ENCODE peak calls at places on chromosomes 6 and 20, in six cellular contexts. R is GM12865, H is fibroblast of lung, P is mucosa of descending colon, T is foreskin fibroblast, S is prostate gland. B is an unnamed sample.

GRCh38 chr6:139588076-139588639 is 213.7 kb upstream of the CITED2 start:
- DNase-seq in R (no peak), P (peak), S (peak), H (peak), T (peak), B (no peak)

GRCh38 chr20:31572042-31572700 is 32.9 kb upstream of the ID1 start:
- DNase-seq in H (no peak), P (no peak), T (no peak), R (no peak), S (no peak), B (no peak)

GRCh38 chr6:30793521-30794194 is 49.3 kb upstream of the IER3 start:
- DNase-seq in S (no peak), H (peak), P (no peak), T (no peak), R (peak), B (no peak)

GRCh38 chr20:40639956-40640355 is 49.1 kb downstream of the MAFB start:
- DNase-seq in T (no peak), P (no peak), S (no peak), H (no peak), R (no peak), B (no peak)

GRCh38 chr20:17036546-17036945 is 190.3 kb upstream of the PCSK2 start:
- DNase-seq in R (no peak), S (no peak), H (no peak), T (no peak), P (no peak), B (no peak)

GRCh38 chr6:152206072-152206818 is 398.8 kb downstream of the ESR1 start:
- DNase-seq in P (peak), H (peak), T (peak), R (peak), S (no peak), B (no peak)

GRCh38 chr6:134642819-134643218 is 307.1 kb downstream of the ALDH8A1 start:
- DNase-seq in P (no peak), R (no peak), S (no peak), T (no peak), H (no peak), B (no peak)

GRCh38 chr6:88145298-88145963 is 20.7 kb downstream of the CNR1 start:
- DNase-seq in R (peak), S (no peak), H (no peak), P (no peak), T (no peak), B (no peak)

GRCh38 chr20:2174067-2174466 is 72.4 kb downstream of the STK35 start:
- DNase-seq in P (no peak), S (no peak), R (no peak), H (no peak), T (no peak), B (no peak)

GRCh38 chr6:131532476-131533108 is 40.4 kb upstream of the ARG1 start:
- DNase-seq in P (no peak), S (no peak), H (no peak), R (peak), T (peak), B (no peak)

GRCh38 chr6:91781946-91782345 is 1195.1 kb upstream of the MAP3K7 start:
- DNase-seq in S (no peak), T (no peak), R (no peak), P (no peak), H (no peak), B (no peak)

GRCh38 chr20:54219751-54220426 is 12.0 kb downstream of the PFDN4 start:
- DNase-seq in R (no peak), H (peak), T (peak), P (no peak), S (no peak), B (no peak)

GRCh38 chr20:37223053-37223452 is 38.6 kb downstream of the GHRH start:
- DNase-seq in R (peak), H (peak), T (peak), P (no peak), S (no peak), B (peak)

GRCh38 chr6:39791311-39791710 is 865 bp upstream of the DAAM2 start:
- DNase-seq in H (peak), S (no peak), T (peak), R (no peak), P (no peak), B (no peak)

GRCh38 chr6:43644940-43645612 is at the start of gene RSPH9:
- DNase-seq in T (peak), P (peak), S (peak), R (no peak), H (peak), B (no peak)

GRCh38 chr20:61168605-61169004 is 83.5 kb upstream of the CDH4 start:
- DNase-seq in S (no peak), T (no peak), H (no peak), R (no peak), P (no peak), B (no peak)

GRCh38 chr6:149727793-149728498 is 10.0 kb upstream of the LATS1 start:
- DNase-seq in R (no peak), P (no peak), T (no peak), H (no peak), S (no peak), B (no peak)

GRCh38 chr6:136614350-136614749 is 64.1 kb upstream of the MAP7 start:
- DNase-seq in H (no peak), T (no peak), P (no peak), R (no peak), S (no peak), B (no peak)

GRCh38 chr6:18741741-18742140 is 354.6 kb downstream of the RNF144B start:
- DNase-seq in H (no peak), P (no peak), S (no peak), R (no peak), T (no peak), B (no peak)

GRCh38 chr6:131136021-131136847 is 967 bp downstream of the AKAP7 start:
- DNase-seq in H (peak), P (no peak), S (no peak), R (no peak), T (peak), B (no peak)

GRCh38 chr6:10531513-10531912 is 10.4 kb downstream of the GCNT2 start:
- DNase-seq in T (no peak), R (peak), P (no peak), S (no peak), H (no peak), B (no peak)

GRCh38 chr20:37513764-37514359 is 7.2 kb upstream of the NNAT start:
- DNase-seq in R (no peak), H (no peak), P (no peak), T (no peak), S (no peak), B (no peak)

GRCh38 chr6:163585932-163586437 is 171.5 kb downstream of the QKI start:
- DNase-seq in R (no peak), H (peak), P (no peak), T (peak), S (no peak), B (peak)

GRCh38 chr6:3696525-3696924 is 55.0 kb downstream of the PXDC1 start:
- DNase-seq in P (no peak), R (no peak), H (peak), T (no peak), S (no peak), B (no peak)

GRCh38 chr6:42958125-42958524 is 2.4 kb upstream of the GNMT start:
- DNase-seq in S (no peak), R (no peak), P (no peak), H (peak), T (no peak), B (no peak)

GRCh38 chr6:32622545-32623401 is 14.4 kb upstream of the HLA-DQA1 start:
- DNase-seq in H (no peak), T (peak), P (peak), S (no peak), R (peak), B (peak)

GRCh38 chr20:10225439-10226080 is 6.9 kb downstream of the SNAP25 start:
- DNase-seq in H (peak), R (peak), T (peak), S (no peak), P (no peak), B (no peak)

GRCh38 chr6:156391379-156391777 is 385.8 kb upstream of the ARID1B start:
- DNase-seq in R (no peak), S (no peak), P (no peak), H (no peak), T (no peak), B (no peak)

GRCh38 chr6:82118150-82118562 is 129.4 kb downstream of the IBTK start:
- DNase-seq in R (no peak), H (no peak), S (no peak), P (no peak), T (no peak), B (no peak)

GRCh38 chr6:51528556-51528955 is 558.9 kb downstream of the PKHD1 start:
- DNase-seq in P (no peak), H (no peak), S (no peak), R (no peak), T (no peak), B (no peak)

GRCh38 chr20:62675156-62675871 is 33.0 kb downstream of the SLCO4A1 start:
- DNase-seq in S (no peak), R (no peak), T (peak), H (no peak), P (no peak), B (no peak)

GRCh38 chr6:30169658-30170614 is 6.6 kb downstream of the TRIM15 start:
- DNase-seq in S (no peak), T (peak), R (peak), P (no peak), H (peak), B (peak)

DNA sequence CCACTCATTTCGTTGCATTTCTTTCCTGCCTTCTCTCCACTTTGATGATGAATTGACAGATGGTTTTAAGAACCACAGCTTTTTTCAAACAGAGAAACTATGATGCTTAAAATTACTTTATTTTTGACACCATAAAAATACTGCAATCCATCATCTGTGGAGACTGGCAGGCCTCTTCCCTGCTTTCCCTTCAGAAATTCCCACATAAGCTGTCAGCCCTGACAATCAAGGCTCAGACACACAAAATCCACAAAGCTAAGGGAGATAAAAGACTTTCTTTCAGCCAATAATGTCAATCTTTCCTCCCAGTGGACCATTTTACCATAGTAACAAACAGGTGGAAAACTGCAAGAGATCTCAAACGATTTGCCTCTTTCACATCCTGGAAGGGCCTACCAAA is 82.4 kb downstream of the IPCEF1 start:
- DNase-seq in P (no peak), T (no peak), R (no peak), H (no peak), S (no peak), B (no peak)
- TF ChIP-seq CTCF in P (no peak), T (no peak), R (no peak), H (no peak), S (no peak), B (no peak)

DNA sequence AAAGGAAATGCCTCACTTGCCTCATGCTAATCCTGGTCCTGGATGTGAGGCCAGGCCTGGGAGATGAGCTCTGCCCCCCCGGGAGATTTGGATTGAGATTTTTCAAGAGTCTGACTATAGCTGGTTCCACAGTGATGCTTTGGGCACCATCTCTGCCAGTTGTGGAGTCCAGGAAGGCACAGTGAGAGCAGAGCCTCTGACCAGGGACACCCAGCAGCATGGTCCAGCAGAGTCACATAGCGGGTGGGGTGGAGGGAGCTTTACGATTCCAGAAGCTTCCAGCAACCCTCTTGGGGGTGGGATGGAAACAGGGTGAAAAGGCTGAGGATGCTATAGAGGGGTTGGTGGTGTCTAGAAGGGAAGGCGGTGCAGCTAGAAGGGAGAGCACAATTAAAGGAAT is 8.7 kb downstream of the SLC32A1 start:
- DNase-seq in S (no peak), T (no peak), R (no peak), H (no peak), P (no peak), B (no peak)
- H3K4me3 ChIP-seq in S (no peak), T (no peak), R (no peak), H (no peak), P (no peak), B (no peak)

DNA sequence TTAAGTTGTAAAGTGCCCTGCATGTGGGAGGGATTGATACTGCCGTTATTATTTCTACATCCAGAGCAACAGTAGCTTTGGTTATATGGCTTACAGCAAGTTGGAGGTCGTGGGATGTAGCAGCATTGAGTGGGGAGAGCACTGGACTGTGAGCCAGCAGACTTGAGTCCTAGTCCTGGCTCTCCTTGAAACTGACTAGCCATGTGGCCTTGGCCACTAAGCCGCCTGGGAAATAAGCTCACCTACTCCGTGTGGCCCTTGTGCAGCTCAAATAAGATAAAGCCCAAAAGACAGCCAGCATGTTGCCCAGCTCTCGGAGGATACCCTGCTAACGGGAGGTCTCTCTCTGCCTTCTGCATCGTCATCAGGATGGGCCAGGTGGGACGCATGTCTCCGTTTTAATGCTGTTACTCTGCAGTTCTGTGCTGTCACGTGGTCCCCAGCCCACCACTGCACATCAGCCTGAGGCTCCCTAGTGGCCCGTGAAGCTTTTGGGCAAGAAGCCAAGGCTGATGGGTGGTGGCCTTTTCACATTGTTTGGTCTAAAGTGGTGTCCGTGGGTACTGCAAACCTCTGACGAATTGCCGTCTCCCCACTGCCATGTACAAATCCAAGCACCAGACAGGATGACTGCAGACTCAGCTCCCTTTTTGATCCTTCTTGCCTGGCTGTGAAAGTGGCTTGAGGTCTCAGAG is 7.9 kb downstream of the EPB41L1 start:
- DNase-seq in R (no peak), T (peak), P (no peak), H (no peak), S (no peak), B (no peak)
- TF ChIP-seq CTCF in R (no peak), T (no peak), P (no peak), H (no peak), S (no peak), B (no peak)

GRCh38 chr6:109478848-109479624 is 4.0 kb downstream of the ZBTB24 start:
- DNase-seq in S (no peak), T (no peak), P (no peak), R (no peak), H (no peak), B (no peak)

GRCh38 chr6:109475625-109476024 is 7.4 kb downstream of the ZBTB24 start:
- DNase-seq in P (no peak), S (no peak), R (no peak), H (no peak), T (no peak), B (no peak)

GRCh38 chr6:109478222-109478805 is 4.7 kb downstream of the ZBTB24 start:
- DNase-seq in S (no peak), P (no peak), H (no peak), T (peak), R (no peak), B (no peak)

GRCh38 chr6:109477184-109477583 is 5.8 kb downstream of the ZBTB24 start:
- DNase-seq in H (no peak), T (no peak), P (no peak), R (no peak), S (no peak), B (no peak)

DNA sequence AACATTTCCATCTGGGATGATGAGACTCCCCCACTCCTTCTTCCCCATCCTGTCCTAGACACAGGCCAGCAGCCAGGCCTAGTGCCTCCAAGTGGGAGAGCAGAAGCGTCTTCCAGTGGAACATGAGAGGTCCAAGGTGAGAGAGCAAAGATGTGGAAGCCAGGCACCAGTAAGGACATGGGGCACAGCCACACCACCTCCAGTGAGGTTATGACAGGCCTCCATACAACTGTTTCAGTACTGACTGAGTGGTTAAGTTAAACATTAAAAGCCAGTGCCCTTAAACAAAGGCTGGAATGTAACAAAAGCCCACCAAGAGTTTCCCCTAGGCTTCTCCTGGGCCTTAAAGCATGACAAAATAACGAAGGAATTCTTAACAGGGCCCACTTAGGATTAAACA is 5.3 kb downstream of the ZBTB24 start:
- DNase-seq in S (no peak), P (no peak), T (no peak), R (no peak), H (no peak), B (no peak)
- H3K4me3 ChIP-seq in S (no peak), P (no peak), T (peak), R (peak), H (no peak), B (peak)

GRCh38 chr6:63352587-63353281 is 33.0 kb upstream of the LGSN start:
- DNase-seq in P (peak), H (peak), T (peak), S (no peak), R (peak), B (no peak)
- TF ChIP-seq CTCF in P (no peak), H (peak), T (peak), S (no peak), R (peak), B (peak)

DNA sequence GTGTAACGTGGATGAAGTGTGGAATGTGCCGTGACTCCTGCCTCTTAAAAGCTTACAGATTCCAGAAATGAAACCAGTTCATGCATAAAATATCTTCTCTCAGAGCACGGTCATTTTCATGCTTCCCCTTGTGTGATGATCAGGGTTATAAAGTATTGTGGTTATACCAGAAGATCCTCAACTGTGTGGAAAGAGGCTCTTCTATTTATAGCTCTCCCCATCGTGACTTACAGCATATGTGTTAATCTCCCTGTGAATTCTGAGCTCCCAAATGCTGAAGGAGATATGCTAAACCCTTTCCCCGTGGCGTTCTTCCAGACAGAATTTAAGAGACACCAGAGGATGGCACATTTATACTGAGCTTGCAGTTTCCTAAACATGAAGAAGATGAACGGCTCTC is 158.8 kb downstream of the CDH26 start:
- DNase-seq in P (no peak), R (no peak), H (no peak), T (peak), S (no peak), B (no peak)
- H3K4me3 ChIP-seq in P (no peak), R (no peak), H (no peak), T (peak), S (no peak), B (no peak)

GRCh38 chr20:18380908-18381529 is 85.8 kb downstream of the DZANK1 start:
- DNase-seq in R (no peak), S (no peak), T (no peak), P (no peak), H (no peak), B (no peak)
- TF ChIP-seq CTCF in R (no peak), S (no peak), T (no peak), P (no peak), H (no peak), B (no peak)

DNA sequence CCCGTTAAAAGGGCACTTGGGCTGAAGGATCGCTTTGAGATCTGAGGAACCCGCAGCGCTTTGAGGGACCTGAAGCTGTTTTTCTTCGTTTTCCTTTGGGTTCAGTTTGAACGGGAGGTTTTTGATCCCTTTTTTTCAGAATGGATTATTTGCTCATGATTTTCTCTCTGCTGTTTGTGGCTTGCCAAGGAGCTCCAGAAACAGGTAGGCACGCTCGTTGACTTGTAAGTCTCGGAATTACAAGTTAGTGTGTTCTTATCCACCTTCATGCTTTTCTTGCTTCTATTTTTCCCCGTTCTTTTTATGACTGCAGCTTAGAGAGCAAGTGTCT is 294 bp downstream of the EDN1 start:
- DNase-seq in P (no peak), R (no peak), S (no peak), H (no peak), T (no peak), B (no peak)
- H3K4me3 ChIP-seq in P (peak), R (peak), S (peak), H (peak), T (peak), B (peak)

B was measured in HFF-Myc.